ENCODE peak calls at places on chromosomes 6 and 20, in seven cellular contexts. One of them, this sample, is unnamed.

GRCh38 chr6:45394586-45395095 is 16.9 kb upstream of the SUPT3H start:
- DNase-seq in lower lobe of right lung: no peak
- DNase-seq in left lung: no peak
- DNase-seq in fibroblast of villous mesenchyme: no peak
- DNase-seq in GM23248: no peak
- DNase-seq in neural progenitor cell: no peak
- DNase-seq in endothelial cell of umbilical vein: no peak
- DNase-seq in this sample: no peak

GRCh38 chr6:44289726-44290125 is 19.5 kb downstream of the TMEM151B start:
- DNase-seq in endothelial cell of umbilical vein: no peak
- DNase-seq in lower lobe of right lung: no peak
- DNase-seq in neural progenitor cell: no peak
- DNase-seq in left lung: no peak
- DNase-seq in fibroblast of villous mesenchyme: no peak
- DNase-seq in GM23248: no peak
- DNase-seq in this sample: no peak

GRCh38 chr6:37171141-37171969 is 1.4 kb downstream of the PIM1 start:
- DNase-seq in fibroblast of villous mesenchyme: no peak
- DNase-seq in endothelial cell of umbilical vein: peak; percentile 48
- DNase-seq in GM23248: peak; percentile 77
- DNase-seq in left lung: peak; percentile 57
- DNase-seq in neural progenitor cell: peak; percentile 64
- DNase-seq in lower lobe of right lung: peak; percentile 66
- DNase-seq in this sample: peak; percentile 85

GRCh38 chr20:23205656-23206055 is 119.5 kb upstream of the CD93 start:
- DNase-seq in GM23248: peak; percentile 74
- DNase-seq in neural progenitor cell: peak; percentile 72
- DNase-seq in endothelial cell of umbilical vein: peak; percentile 76
- DNase-seq in lower lobe of right lung: peak; percentile 58
- DNase-seq in fibroblast of villous mesenchyme: peak; percentile 28
- DNase-seq in left lung: no peak
- DNase-seq in this sample: peak; percentile 84

GRCh38 chr6:65633516-65633915 is 73.5 kb downstream of the EYS start:
- DNase-seq in GM23248: no peak
- DNase-seq in lower lobe of right lung: no peak
- DNase-seq in left lung: no peak
- DNase-seq in neural progenitor cell: no peak
- DNase-seq in fibroblast of villous mesenchyme: no peak
- DNase-seq in endothelial cell of umbilical vein: no peak
- DNase-seq in this sample: no peak

GRCh38 chr6:24614648-24615047 is 31.3 kb downstream of the KIAA0319 start:
- DNase-seq in neural progenitor cell: no peak
- DNase-seq in fibroblast of villous mesenchyme: no peak
- DNase-seq in left lung: no peak
- DNase-seq in lower lobe of right lung: no peak
- DNase-seq in endothelial cell of umbilical vein: no peak
- DNase-seq in GM23248: no peak
- DNase-seq in this sample: no peak

GRCh38 chr6:6841571-6841970 is 253.1 kb downstream of the LY86 start:
- DNase-seq in left lung: no peak
- DNase-seq in fibroblast of villous mesenchyme: no peak
- DNase-seq in endothelial cell of umbilical vein: no peak
- DNase-seq in lower lobe of right lung: no peak
- DNase-seq in GM23248: no peak
- DNase-seq in neural progenitor cell: no peak
- DNase-seq in this sample: peak; percentile 64

GRCh38 chr6:160030103-160030502 is 61.2 kb downstream of the IGF2R start:
- DNase-seq in lower lobe of right lung: peak; percentile 88
- DNase-seq in endothelial cell of umbilical vein: peak; percentile 33
- DNase-seq in left lung: peak; percentile 86
- DNase-seq in fibroblast of villous mesenchyme: peak; percentile 97
- DNase-seq in GM23248: peak; percentile 88
- DNase-seq in neural progenitor cell: peak; percentile 80
- DNase-seq in this sample: peak; percentile 83

GRCh38 chr6:11712760-11713159 is 65.8 kb downstream of the ADTRP start:
- DNase-seq in GM23248: peak; percentile 75
- DNase-seq in endothelial cell of umbilical vein: no peak
- DNase-seq in left lung: no peak
- DNase-seq in lower lobe of right lung: no peak
- DNase-seq in neural progenitor cell: no peak
- DNase-seq in fibroblast of villous mesenchyme: peak; percentile 76
- DNase-seq in this sample: no peak

GRCh38 chr20:46934746-46935283 is 40.2 kb downstream of the EYA2 start:
- DNase-seq in endothelial cell of umbilical vein: no peak
- DNase-seq in neural progenitor cell: no peak
- DNase-seq in lower lobe of right lung: no peak
- DNase-seq in GM23248: no peak
- DNase-seq in left lung: no peak
- DNase-seq in fibroblast of villous mesenchyme: no peak
- DNase-seq in this sample: no peak

GRCh38 chr6:16654703-16655102 is 106.6 kb downstream of the ATXN1 start:
- DNase-seq in left lung: no peak
- DNase-seq in lower lobe of right lung: no peak
- DNase-seq in fibroblast of villous mesenchyme: no peak
- DNase-seq in GM23248: no peak
- DNase-seq in neural progenitor cell: no peak
- DNase-seq in endothelial cell of umbilical vein: no peak
- DNase-seq in this sample: no peak

GRCh38 chr6:7468382-7469081 is 72.9 kb upstream of the DSP start:
- DNase-seq in GM23248: peak; percentile 87
- DNase-seq in endothelial cell of umbilical vein: peak; percentile 21
- DNase-seq in left lung: no peak
- DNase-seq in neural progenitor cell: no peak
- DNase-seq in fibroblast of villous mesenchyme: peak; percentile 89
- DNase-seq in lower lobe of right lung: no peak
- DNase-seq in this sample: no peak

GRCh38 chr6:125952764-125953501 is 3.6 kb upstream of the HINT3 start:
- DNase-seq in lower lobe of right lung: peak; percentile 48
- DNase-seq in endothelial cell of umbilical vein: peak; percentile 59
- DNase-seq in GM23248: peak; percentile 69
- DNase-seq in fibroblast of villous mesenchyme: peak; percentile 40
- DNase-seq in neural progenitor cell: peak; percentile 78
- DNase-seq in left lung: no peak
- DNase-seq in this sample: no peak

GRCh38 chr6:6619415-6619814 is 30.9 kb downstream of the LY86 start:
- DNase-seq in endothelial cell of umbilical vein: no peak
- DNase-seq in left lung: no peak
- DNase-seq in fibroblast of villous mesenchyme: no peak
- DNase-seq in neural progenitor cell: no peak
- DNase-seq in GM23248: no peak
- DNase-seq in lower lobe of right lung: no peak
- DNase-seq in this sample: no peak

GRCh38 chr20:17226410-17227198 is at the start of gene PCSK2:
- DNase-seq in lower lobe of right lung: peak; percentile 70
- DNase-seq in fibroblast of villous mesenchyme: peak; percentile 26
- DNase-seq in endothelial cell of umbilical vein: no peak
- DNase-seq in neural progenitor cell: peak; percentile 97
- DNase-seq in left lung: peak; percentile 43
- DNase-seq in GM23248: peak; percentile 67
- DNase-seq in this sample: no peak

GRCh38 chr6:6686748-6687601 is 98.5 kb downstream of the LY86 start:
- DNase-seq in lower lobe of right lung: peak; percentile 98
- DNase-seq in fibroblast of villous mesenchyme: peak; percentile 81
- DNase-seq in GM23248: peak; percentile 42
- DNase-seq in left lung: peak; percentile 95
- DNase-seq in endothelial cell of umbilical vein: peak; percentile 96
- DNase-seq in neural progenitor cell: peak; percentile 98
- DNase-seq in this sample: peak; percentile 94

DNA sequence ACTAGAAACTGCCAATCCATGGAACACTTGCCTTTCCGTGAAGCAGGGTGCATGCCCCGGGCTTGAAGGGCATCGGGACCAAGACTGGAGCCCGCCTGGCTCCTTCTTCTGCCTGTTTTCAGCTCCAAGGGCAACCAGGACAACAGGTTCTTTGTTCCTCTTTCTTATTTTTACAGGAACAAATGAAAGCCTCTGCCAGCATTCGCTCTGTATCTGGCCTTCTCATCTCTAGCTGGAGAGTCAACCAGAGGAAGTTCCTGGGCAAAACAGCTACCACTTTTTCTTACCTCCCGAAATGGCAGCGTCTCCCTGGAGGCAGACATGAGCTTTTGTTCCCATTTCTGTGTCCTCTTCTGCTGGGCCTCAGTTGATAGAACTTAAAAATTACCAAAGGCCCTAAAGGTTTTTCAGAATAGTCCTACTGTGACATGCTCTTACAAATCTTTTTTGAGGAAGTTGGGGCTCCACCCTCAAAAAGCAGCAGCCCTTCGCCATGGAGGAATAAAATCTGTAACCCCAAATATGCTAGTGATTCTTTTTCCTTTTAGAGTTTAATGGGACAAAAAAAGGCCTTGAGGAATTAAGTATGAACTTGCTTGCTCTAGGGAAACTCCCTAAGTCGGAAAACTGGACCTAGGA is 74.0 kb upstream of the NAA20 start:
- DNase-seq in fibroblast of villous mesenchyme: no peak
- DNase-seq in neural progenitor cell: no peak
- DNase-seq in GM23248: no peak
- DNase-seq in left lung: no peak
- DNase-seq in lower lobe of right lung: peak; percentile 53
- DNase-seq in endothelial cell of umbilical vein: peak; percentile 75
- DNase-seq in this sample: no peak
- H3K4me3 ChIP-seq in fibroblast of villous mesenchyme: no peak overlapping the region
- H3K4me3 ChIP-seq in neural progenitor cell: no peak overlapping the region
- H3K4me3 ChIP-seq in GM23248: no peak overlapping the region
- H3K4me3 ChIP-seq in left lung: no peak overlapping the region
- H3K4me3 ChIP-seq in lower lobe of right lung: no peak overlapping the region
- H3K4me3 ChIP-seq in endothelial cell of umbilical vein: no peak overlapping the region
- H3K4me3 ChIP-seq in this sample: no peak overlapping the region

GRCh38 chr6:2168480-2168879 is 76.9 kb downstream of the GMDS start:
- DNase-seq in endothelial cell of umbilical vein: no peak
- DNase-seq in neural progenitor cell: no peak
- DNase-seq in lower lobe of right lung: no peak
- DNase-seq in left lung: no peak
- DNase-seq in GM23248: peak; percentile 34
- DNase-seq in fibroblast of villous mesenchyme: no peak
- DNase-seq in this sample: no peak

GRCh38 chr6:2171728-2172127 is 73.7 kb downstream of the GMDS start:
- DNase-seq in fibroblast of villous mesenchyme: no peak
- DNase-seq in lower lobe of right lung: no peak
- DNase-seq in left lung: no peak
- DNase-seq in endothelial cell of umbilical vein: no peak
- DNase-seq in neural progenitor cell: no peak
- DNase-seq in GM23248: no peak
- DNase-seq in this sample: no peak

GRCh38 chr6:2178125-2178524 is 67.3 kb downstream of the GMDS start:
- DNase-seq in GM23248: no peak
- DNase-seq in lower lobe of right lung: no peak
- DNase-seq in endothelial cell of umbilical vein: no peak
- DNase-seq in left lung: no peak
- DNase-seq in fibroblast of villous mesenchyme: no peak
- DNase-seq in neural progenitor cell: no peak
- DNase-seq in this sample: no peak

DNA sequence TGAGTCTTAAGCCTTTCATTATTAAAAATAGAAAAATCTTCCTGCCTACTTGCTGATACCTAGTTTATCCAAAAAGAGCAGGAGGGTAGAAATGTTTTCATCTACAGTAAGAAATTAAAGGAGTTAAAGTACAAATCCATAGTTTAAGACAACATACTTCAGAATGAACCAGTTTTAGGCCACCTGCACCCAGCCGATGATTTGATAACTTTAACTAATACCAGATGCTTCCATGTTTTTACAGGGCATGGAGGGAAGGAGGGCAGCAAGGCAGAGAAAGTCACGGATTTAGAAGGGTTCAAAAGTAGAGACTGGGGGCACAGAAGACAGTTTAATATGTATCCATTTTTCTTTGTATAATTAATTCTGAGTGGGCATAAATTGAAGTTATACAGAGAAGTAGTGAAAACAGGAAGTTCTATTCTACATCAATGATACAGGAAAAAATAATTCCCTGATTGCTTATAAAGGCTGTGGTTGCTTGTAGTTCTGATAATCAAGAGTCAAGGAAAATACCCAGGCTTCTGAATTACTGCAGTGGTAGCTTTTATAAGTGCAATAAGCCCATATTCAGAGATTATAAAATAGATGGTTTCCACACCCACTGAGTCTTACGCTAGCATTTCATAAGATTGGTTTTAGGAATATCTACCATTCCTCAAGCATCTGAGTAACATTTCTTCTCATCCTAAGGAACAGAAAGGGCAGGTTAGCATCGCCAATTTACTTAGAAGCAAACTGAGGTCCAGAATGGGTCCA is 72.0 kb downstream of the GMDS start:
- DNase-seq in left lung: no peak
- DNase-seq in neural progenitor cell: no peak
- DNase-seq in GM23248: no peak
- DNase-seq in endothelial cell of umbilical vein: no peak
- DNase-seq in fibroblast of villous mesenchyme: no peak
- DNase-seq in lower lobe of right lung: no peak
- DNase-seq in this sample: no peak
- H3K4me3 ChIP-seq in left lung: no peak overlapping the region
- H3K4me3 ChIP-seq in neural progenitor cell: no peak overlapping the region
- H3K4me3 ChIP-seq in GM23248: no peak overlapping the region
- H3K4me3 ChIP-seq in endothelial cell of umbilical vein: no peak overlapping the region
- H3K4me3 ChIP-seq in fibroblast of villous mesenchyme: no peak overlapping the region
- H3K4me3 ChIP-seq in lower lobe of right lung: no peak overlapping the region
- H3K4me3 ChIP-seq in this sample: no peak overlapping the region

DNA sequence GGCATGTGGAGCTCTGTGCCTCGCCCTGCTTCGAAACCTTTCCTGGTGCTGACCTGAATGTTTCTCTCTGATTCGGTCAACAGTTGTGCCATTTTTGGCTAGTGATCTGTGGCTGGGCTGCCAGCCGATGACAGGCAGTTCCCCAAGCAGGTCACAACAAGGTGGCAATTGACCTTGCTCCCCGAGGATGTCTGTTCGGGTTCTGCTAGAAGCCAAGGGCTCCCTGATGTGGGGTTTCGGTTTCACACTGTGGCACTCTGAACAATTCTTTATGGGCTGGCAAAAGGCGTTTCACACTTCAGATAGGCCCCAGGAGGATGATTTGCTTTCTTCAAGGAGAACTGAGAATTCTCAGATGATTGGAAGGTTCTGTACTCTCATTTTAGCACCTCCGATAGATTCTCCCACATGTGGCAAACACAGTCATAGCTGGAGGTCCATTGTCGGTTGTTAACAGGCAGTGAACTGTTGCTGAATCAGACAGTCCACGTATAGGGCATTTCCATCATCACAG is 135.6 kb downstream of the SLC24A3 start:
- DNase-seq in endothelial cell of umbilical vein: no peak
- DNase-seq in lower lobe of right lung: no peak
- DNase-seq in left lung: no peak
- DNase-seq in fibroblast of villous mesenchyme: no peak
- DNase-seq in GM23248: no peak
- DNase-seq in neural progenitor cell: no peak
- DNase-seq in this sample: no peak
- H3K4me3 ChIP-seq in endothelial cell of umbilical vein: no peak overlapping the region
- H3K4me3 ChIP-seq in lower lobe of right lung: no peak overlapping the region
- H3K4me3 ChIP-seq in left lung: no peak overlapping the region
- H3K4me3 ChIP-seq in fibroblast of villous mesenchyme: no peak overlapping the region
- H3K4me3 ChIP-seq in GM23248: no peak overlapping the region
- H3K4me3 ChIP-seq in neural progenitor cell: no peak overlapping the region
- H3K4me3 ChIP-seq in this sample: no peak overlapping the region

GRCh38 chr6:67467341-67467740 is 1167.7 kb upstream of the ADGRB3 start:
- DNase-seq in endothelial cell of umbilical vein: no peak
- DNase-seq in GM23248: no peak
- DNase-seq in neural progenitor cell: no peak
- DNase-seq in lower lobe of right lung: no peak
- DNase-seq in left lung: no peak
- DNase-seq in fibroblast of villous mesenchyme: no peak
- DNase-seq in this sample: no peak
- H3K4me3 ChIP-seq in endothelial cell of umbilical vein: no peak overlapping the region
- H3K4me3 ChIP-seq in GM23248: no peak overlapping the region
- H3K4me3 ChIP-seq in neural progenitor cell: no peak overlapping the region
- H3K4me3 ChIP-seq in lower lobe of right lung: no peak overlapping the region
- H3K4me3 ChIP-seq in left lung: no peak overlapping the region
- H3K4me3 ChIP-seq in fibroblast of villous mesenchyme: no peak overlapping the region
- H3K4me3 ChIP-seq in this sample: no peak overlapping the region